ENCODE peak calls at places on chromosomes 6 and 20, in seven cellular contexts. One of them, this sample, is unnamed.
A peak's percentile ranks its signal among the peaks of the same experiment; 100 is the strongest.

GRCh38 chr6:16979677-16980076 is 122.2 kb upstream of the STMND1 start:
- DNase-seq in astrocyte: no peak
- DNase-seq in heart left ventricle: no peak
- DNase-seq in H1: no peak
- DNase-seq in cardiac muscle cell: no peak
- DNase-seq in brain microvascular endothelial cell: no peak
- DNase-seq in upper lobe of right lung: no peak
- DNase-seq in this sample: no peak

GRCh38 chr6:109442393-109442924 is 1.9 kb downstream of the SMPD2 start:
- DNase-seq in astrocyte: no peak
- DNase-seq in cardiac muscle cell: no peak
- DNase-seq in H1: no peak
- DNase-seq in upper lobe of right lung: no peak
- DNase-seq in heart left ventricle: no peak
- DNase-seq in brain microvascular endothelial cell: no peak
- DNase-seq in this sample: no peak

GRCh38 chr6:152267967-152268845 is 369.0 kb downstream of the SYNE1 start:
- DNase-seq in brain microvascular endothelial cell: no peak
- DNase-seq in upper lobe of right lung: no peak
- DNase-seq in H1: no peak
- DNase-seq in astrocyte: no peak
- DNase-seq in heart left ventricle: no peak
- DNase-seq in cardiac muscle cell: peak; percentile 41
- DNase-seq in this sample: no peak

GRCh38 chr6:73248192-73248898 is 14.7 kb downstream of the KHDC1 start:
- DNase-seq in astrocyte: no peak
- DNase-seq in cardiac muscle cell: no peak
- DNase-seq in upper lobe of right lung: no peak
- DNase-seq in heart left ventricle: no peak
- DNase-seq in H1: no peak
- DNase-seq in brain microvascular endothelial cell: no peak
- DNase-seq in this sample: no peak

GRCh38 chr20:42138711-42139110 is 520.5 kb upstream of the CHD6 start:
- DNase-seq in upper lobe of right lung: no peak
- DNase-seq in astrocyte: no peak
- DNase-seq in cardiac muscle cell: no peak
- DNase-seq in H1: no peak
- DNase-seq in brain microvascular endothelial cell: no peak
- DNase-seq in heart left ventricle: no peak
- DNase-seq in this sample: no peak

GRCh38 chr6:21729431-21729830 is 135.9 kb downstream of the SOX4 start:
- DNase-seq in heart left ventricle: no peak
- DNase-seq in cardiac muscle cell: no peak
- DNase-seq in H1: no peak
- DNase-seq in astrocyte: peak; percentile 39
- DNase-seq in brain microvascular endothelial cell: no peak
- DNase-seq in upper lobe of right lung: no peak
- DNase-seq in this sample: no peak

GRCh38 chr6:136647363-136647763 is 97.1 kb upstream of the MAP7 start:
- DNase-seq in cardiac muscle cell: peak; percentile 94
- DNase-seq in upper lobe of right lung: no peak
- DNase-seq in H1: no peak
- DNase-seq in brain microvascular endothelial cell: peak; percentile 92
- DNase-seq in astrocyte: peak; percentile 95
- DNase-seq in heart left ventricle: no peak
- DNase-seq in this sample: no peak

GRCh38 chr20:21936720-21937380 is 231.4 kb downstream of the PAX1 start:
- DNase-seq in brain microvascular endothelial cell: no peak
- DNase-seq in astrocyte: no peak
- DNase-seq in H1: peak; percentile 38
- DNase-seq in cardiac muscle cell: no peak
- DNase-seq in upper lobe of right lung: no peak
- DNase-seq in heart left ventricle: no peak
- DNase-seq in this sample: no peak

GRCh38 chr6:79733388-79733787 is 102.3 kb downstream of the SH3BGRL2 start:
- DNase-seq in H1: no peak
- DNase-seq in upper lobe of right lung: no peak
- DNase-seq in cardiac muscle cell: no peak
- DNase-seq in astrocyte: no peak
- DNase-seq in heart left ventricle: no peak
- DNase-seq in brain microvascular endothelial cell: no peak
- DNase-seq in this sample: no peak

GRCh38 chr6:42448391-42448790 is 3.3 kb downstream of the TRERF1 start:
- DNase-seq in astrocyte: no peak
- DNase-seq in cardiac muscle cell: peak; percentile 40
- DNase-seq in upper lobe of right lung: no peak
- DNase-seq in brain microvascular endothelial cell: no peak
- DNase-seq in H1: no peak
- DNase-seq in heart left ventricle: no peak
- DNase-seq in this sample: no peak

GRCh38 chr6:88573971-88574370 is 389.4 kb downstream of the RNGTT start:
- DNase-seq in cardiac muscle cell: no peak
- DNase-seq in brain microvascular endothelial cell: no peak
- DNase-seq in heart left ventricle: no peak
- DNase-seq in upper lobe of right lung: no peak
- DNase-seq in H1: no peak
- DNase-seq in astrocyte: no peak
- DNase-seq in this sample: peak; percentile 44

GRCh38 chr6:25202505-25202904 is 76.7 kb upstream of the CARMIL1 start:
- DNase-seq in heart left ventricle: no peak
- DNase-seq in H1: no peak
- DNase-seq in upper lobe of right lung: no peak
- DNase-seq in astrocyte: peak; percentile 82
- DNase-seq in brain microvascular endothelial cell: peak; percentile 38
- DNase-seq in cardiac muscle cell: peak; percentile 67
- DNase-seq in this sample: no peak

GRCh38 chr6:110348956-110349565 is 9.1 kb downstream of the METTL24 start:
- DNase-seq in cardiac muscle cell: no peak
- DNase-seq in upper lobe of right lung: no peak
- DNase-seq in H1: no peak
- DNase-seq in brain microvascular endothelial cell: no peak
- DNase-seq in astrocyte: no peak
- DNase-seq in heart left ventricle: no peak
- DNase-seq in this sample: no peak

GRCh38 chr6:158706369-158706982 is 56.6 kb downstream of the SYTL3 start:
- DNase-seq in H1: no peak
- DNase-seq in upper lobe of right lung: peak; percentile 75
- DNase-seq in astrocyte: peak; percentile 23
- DNase-seq in brain microvascular endothelial cell: peak; percentile 38
- DNase-seq in cardiac muscle cell: peak; percentile 69
- DNase-seq in heart left ventricle: peak; percentile 70
- DNase-seq in this sample: no peak

GRCh38 chr6:2938632-2939083 is 32.7 kb downstream of the SERPINB6 start:
- DNase-seq in brain microvascular endothelial cell: no peak
- DNase-seq in heart left ventricle: no peak
- DNase-seq in astrocyte: no peak
- DNase-seq in H1: no peak
- DNase-seq in upper lobe of right lung: no peak
- DNase-seq in cardiac muscle cell: no peak
- DNase-seq in this sample: peak; percentile 62

GRCh38 chr6:13422601-13423247 is 64.7 kb downstream of the GFOD1 start:
- DNase-seq in astrocyte: peak; percentile 70
- DNase-seq in upper lobe of right lung: no peak
- DNase-seq in brain microvascular endothelial cell: peak; percentile 7
- DNase-seq in heart left ventricle: no peak
- DNase-seq in H1: peak; percentile 77
- DNase-seq in cardiac muscle cell: peak; percentile 43
- DNase-seq in this sample: no peak

GRCh38 chr6:154555075-154555677 is 44.7 kb upstream of the CNKSR3 start:
- DNase-seq in upper lobe of right lung: no peak
- DNase-seq in brain microvascular endothelial cell: no peak
- DNase-seq in cardiac muscle cell: no peak
- DNase-seq in H1: no peak
- DNase-seq in heart left ventricle: no peak
- DNase-seq in astrocyte: peak; percentile 14
- DNase-seq in this sample: no peak

GRCh38 chr20:17491041-17491440 is 40.1 kb downstream of the BFSP1 start:
- DNase-seq in brain microvascular endothelial cell: no peak
- DNase-seq in cardiac muscle cell: no peak
- DNase-seq in upper lobe of right lung: no peak
- DNase-seq in astrocyte: no peak
- DNase-seq in heart left ventricle: no peak
- DNase-seq in H1: no peak
- DNase-seq in this sample: peak; percentile 59

GRCh38 chr20:16647875-16648597 is 74.8 kb upstream of the KIF16B start:
- DNase-seq in upper lobe of right lung: no peak
- DNase-seq in heart left ventricle: no peak
- DNase-seq in brain microvascular endothelial cell: no peak
- DNase-seq in astrocyte: no peak
- DNase-seq in cardiac muscle cell: no peak
- DNase-seq in H1: no peak
- DNase-seq in this sample: no peak

GRCh38 chr6:80132942-80133517 is 26.6 kb downstream of the BCKDHB start:
- DNase-seq in astrocyte: peak; percentile 50
- DNase-seq in H1: no peak
- DNase-seq in heart left ventricle: peak; percentile 64
- DNase-seq in cardiac muscle cell: peak; percentile 76
- DNase-seq in upper lobe of right lung: no peak
- DNase-seq in brain microvascular endothelial cell: peak; percentile 81
- DNase-seq in this sample: no peak

GRCh38 chr20:31757254-31757653 is 18.2 kb downstream of the TPX2 start:
- DNase-seq in cardiac muscle cell: no peak
- DNase-seq in astrocyte: no peak
- DNase-seq in H1: no peak
- DNase-seq in upper lobe of right lung: no peak
- DNase-seq in heart left ventricle: no peak
- DNase-seq in brain microvascular endothelial cell: no peak
- DNase-seq in this sample: no peak

GRCh38 chr20:38790210-38791053 is 15.1 kb upstream of the PPP1R16B start:
- DNase-seq in upper lobe of right lung: no peak
- DNase-seq in cardiac muscle cell: peak; percentile 66
- DNase-seq in brain microvascular endothelial cell: peak; percentile 25
- DNase-seq in H1: no peak
- DNase-seq in astrocyte: peak; percentile 15
- DNase-seq in heart left ventricle: no peak
- DNase-seq in this sample: no peak

GRCh38 chr6:145547596-145548325 is 187.6 kb downstream of the EPM2A start:
- DNase-seq in heart left ventricle: peak; percentile 33
- DNase-seq in upper lobe of right lung: no peak
- DNase-seq in cardiac muscle cell: no peak
- DNase-seq in astrocyte: no peak
- DNase-seq in H1: no peak
- DNase-seq in brain microvascular endothelial cell: no peak
- DNase-seq in this sample: no peak

GRCh38 chr20:38862226-38862625 is 56.7 kb downstream of the PPP1R16B start:
- DNase-seq in H1: no peak
- DNase-seq in cardiac muscle cell: no peak
- DNase-seq in astrocyte: no peak
- DNase-seq in brain microvascular endothelial cell: no peak
- DNase-seq in heart left ventricle: no peak
- DNase-seq in upper lobe of right lung: no peak
- DNase-seq in this sample: no peak

GRCh38 chr6:105553174-105553573 is 150.3 kb upstream of the PREP start:
- DNase-seq in brain microvascular endothelial cell: no peak
- DNase-seq in upper lobe of right lung: no peak
- DNase-seq in H1: no peak
- DNase-seq in cardiac muscle cell: no peak
- DNase-seq in astrocyte: no peak
- DNase-seq in heart left ventricle: no peak
- DNase-seq in this sample: no peak

GRCh38 chr20:24983896-24984295 is 8.7 kb downstream of the APMAP start:
- DNase-seq in cardiac muscle cell: no peak
- DNase-seq in upper lobe of right lung: no peak
- DNase-seq in H1: no peak
- DNase-seq in brain microvascular endothelial cell: no peak
- DNase-seq in astrocyte: no peak
- DNase-seq in heart left ventricle: no peak
- DNase-seq in this sample: peak; percentile 71
- TF ChIP-seq CTCF in cardiac muscle cell: no peak
- TF ChIP-seq CTCF in upper lobe of right lung: no peak
- TF ChIP-seq CTCF in H1: no peak
- TF ChIP-seq CTCF in brain microvascular endothelial cell: no peak
- TF ChIP-seq CTCF in astrocyte: no peak
- TF ChIP-seq CTCF in heart left ventricle: no peak
- TF ChIP-seq CTCF in this sample: no peak

GRCh38 chr6:37653933-37654565 is 43.6 kb downstream of the MDGA1 start:
- DNase-seq in heart left ventricle: no peak
- DNase-seq in upper lobe of right lung: no peak
- DNase-seq in astrocyte: no peak
- DNase-seq in cardiac muscle cell: no peak
- DNase-seq in H1: peak; percentile 15
- DNase-seq in brain microvascular endothelial cell: peak; percentile 74
- DNase-seq in this sample: no peak
- TF ChIP-seq CTCF in heart left ventricle: peak; percentile 46
- TF ChIP-seq CTCF in upper lobe of right lung: peak; percentile 53
- TF ChIP-seq CTCF in astrocyte: peak; percentile 60
- TF ChIP-seq CTCF in cardiac muscle cell: peak; percentile 58
- TF ChIP-seq CTCF in H1: no peak
- TF ChIP-seq CTCF in brain microvascular endothelial cell: peak; percentile 79
- TF ChIP-seq CTCF in this sample: peak; percentile 56

DNA sequence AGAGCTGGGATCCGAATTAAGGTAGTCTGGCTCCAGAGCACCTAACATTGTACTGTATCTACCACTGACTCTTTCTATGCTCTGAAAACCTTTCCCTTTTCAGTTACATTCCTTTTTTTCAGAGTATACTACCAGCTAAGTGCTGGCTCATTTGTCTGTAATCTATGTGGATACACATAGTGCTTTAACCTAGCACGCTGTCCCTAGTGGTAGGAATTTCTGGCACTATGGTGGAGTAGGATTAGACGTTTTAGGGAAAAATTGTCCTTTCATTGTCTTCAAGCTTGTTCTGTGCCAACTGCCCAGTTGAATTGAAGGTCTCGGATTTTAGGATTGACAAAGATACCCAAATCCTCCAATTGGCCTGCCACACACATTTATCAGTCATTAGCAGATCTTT is 259.1 kb upstream of the FERMT1 start:
- DNase-seq in H1: no peak
- DNase-seq in upper lobe of right lung: no peak
- DNase-seq in astrocyte: peak; percentile 11
- DNase-seq in cardiac muscle cell: peak; percentile 59
- DNase-seq in brain microvascular endothelial cell: peak; percentile 19
- DNase-seq in heart left ventricle: no peak
- DNase-seq in this sample: no peak
- TF ChIP-seq CTCF in H1: no peak
- TF ChIP-seq CTCF in upper lobe of right lung: peak; percentile 48
- TF ChIP-seq CTCF in astrocyte: peak; percentile 53
- TF ChIP-seq CTCF in cardiac muscle cell: peak; percentile 64
- TF ChIP-seq CTCF in brain microvascular endothelial cell: peak; percentile 62
- TF ChIP-seq CTCF in heart left ventricle: peak; percentile 35
- TF ChIP-seq CTCF in this sample: peak; percentile 39

DNA sequence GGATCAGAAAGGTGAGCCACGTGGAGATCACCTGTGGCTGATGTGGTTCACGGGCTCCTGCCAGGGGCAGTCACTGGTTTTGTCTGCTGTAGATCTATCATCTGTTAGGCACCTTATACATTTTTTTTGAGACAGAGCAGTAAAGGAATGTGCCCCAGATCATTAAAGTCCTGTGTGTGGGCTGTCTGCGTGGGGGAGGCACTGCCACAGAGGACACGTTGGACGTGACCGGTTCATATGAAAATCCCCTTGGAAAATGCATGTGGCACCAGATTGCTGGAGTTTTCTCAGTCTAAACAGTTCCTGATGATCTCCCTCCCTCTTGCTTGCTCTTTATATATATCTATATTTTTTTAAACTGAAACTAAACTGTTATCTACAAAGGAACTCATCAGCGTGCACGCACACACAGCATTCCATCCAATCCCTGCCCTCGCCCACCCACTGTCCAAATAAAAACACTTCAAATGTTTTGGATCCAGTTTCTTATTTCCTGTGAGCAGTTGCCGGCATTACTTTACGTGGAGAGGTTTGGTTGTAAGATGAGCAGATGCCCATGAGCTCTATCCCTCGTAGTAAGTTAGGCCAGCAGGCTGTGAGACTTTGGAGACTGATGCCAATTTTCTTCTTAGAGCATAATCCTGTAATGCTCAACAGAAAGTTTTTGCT is 161.6 kb upstream of the EXOC2 start:
- DNase-seq in H1: no peak
- DNase-seq in cardiac muscle cell: peak; percentile 2
- DNase-seq in upper lobe of right lung: no peak
- DNase-seq in heart left ventricle: no peak
- DNase-seq in brain microvascular endothelial cell: peak; percentile 55
- DNase-seq in astrocyte: no peak
- DNase-seq in this sample: no peak
- TF ChIP-seq CTCF in H1: no peak
- TF ChIP-seq CTCF in cardiac muscle cell: no peak
- TF ChIP-seq CTCF in upper lobe of right lung: no peak
- TF ChIP-seq CTCF in heart left ventricle: no peak
- TF ChIP-seq CTCF in brain microvascular endothelial cell: no peak
- TF ChIP-seq CTCF in astrocyte: no peak
- TF ChIP-seq CTCF in this sample: no peak